ENCODE peak calls at places on chromosomes 12 and 14, in four cellular contexts. J is fibroblast of lung, D is bronchial epithelial cell, I is astrocyte. F is an unnamed sample.

GRCh38 chr14:30559638-30560071 is 697 bp downstream of the G2E3 start:
- DNase-seq in I (peak; percentile 74), D (peak; percentile 27), J (peak; percentile 39), F (peak; percentile 55)

GRCh38 chr12:31589896-31590729 is 823 bp downstream of the DENND5B start:
- DNase-seq in I (peak; percentile 49), D (peak; percentile 35), J (peak; percentile 65), F (peak; percentile 62)

GRCh38 chr14:99838555-99839193 is 45.5 kb downstream of the EML1 start:
- DNase-seq in I (peak; percentile 47), D (no peak), J (peak; percentile 13), F (peak; percentile 36)

GRCh38 chr12:68290126-68290525 is 36.7 kb upstream of the IL22 start:
- DNase-seq in D (no peak), I (peak; percentile 69), J (no peak), F (no peak)

GRCh38 chr12:116287850-116288301 is 10.4 kb upstream of the MED13L start:
- DNase-seq in I (no peak), D (no peak), J (peak; percentile 52), F (no peak)

GRCh38 chr14:76595266-76595665 is 166.0 kb upstream of the VASH1 start:
- DNase-seq in I (no peak), D (no peak), J (no peak), F (no peak)

GRCh38 chr14:50230601-50231474 is 540 bp downstream of the SOS2 start:
- DNase-seq in J (peak; percentile 77), D (peak; percentile 92), I (peak; percentile 45), F (peak; percentile 87)

GRCh38 chr14:21042918-21043317 is 756 bp downstream of the RNASE7 start:
- DNase-seq in I (no peak), D (peak; percentile 27), J (no peak), F (no peak)

GRCh38 chr12:51011960-51012359 is 14.2 kb downstream of the SLC11A2 start:
- DNase-seq in J (no peak), D (peak; percentile 15), I (no peak), F (no peak)

GRCh38 chr12:117159674-117160073 is 30.6 kb downstream of the FBXO21 start:
- DNase-seq in J (no peak), D (no peak), I (no peak), F (no peak)

GRCh38 chr12:62247646-62248045 is 12.6 kb upstream of the USP15 start:
- DNase-seq in D (no peak), J (no peak), I (no peak), F (no peak)

GRCh38 chr12:62250671-62251608 is 9.3 kb upstream of the USP15 start:
- DNase-seq in D (peak; percentile 74), I (peak; percentile 52), J (peak; percentile 43), F (peak; percentile 82)

GRCh38 chr12:62249419-62249818 is 10.8 kb upstream of the USP15 start:
- DNase-seq in J (no peak), D (no peak), I (no peak), F (no peak)

GRCh38 chr12:62247242-62247641 is 13.0 kb upstream of the USP15 start:
- DNase-seq in I (no peak), J (no peak), D (no peak), F (no peak)

GRCh38 chr12:62248873-62249272 is 11.3 kb upstream of the USP15 start:
- DNase-seq in D (no peak), I (peak; percentile 46), J (no peak), F (peak; percentile 51)
- TF ChIP-seq CTCF in D (no peak), I (no peak), J (no peak), F (no peak)

GRCh38 chr12:124506145-124506831 is 61.1 kb downstream of the NCOR2 start:
- DNase-seq in D (no peak), I (peak; percentile 70), J (no peak), F (peak; percentile 92)
- H3K4me3 ChIP-seq in D (no peak overlapping the region), I (no peak overlapping the region), J (no peak overlapping the region), F (peak overlapping the region; percentile 15)

GRCh38 chr14:25430808-25431207 is 380.9 kb upstream of the STXBP6 start:
- DNase-seq in J (no peak), D (no peak), I (no peak), F (no peak)

GRCh38 chr14:25436906-25437305 is 387.0 kb upstream of the STXBP6 start:
- DNase-seq in J (no peak), D (no peak), I (no peak), F (no peak)

DNA sequence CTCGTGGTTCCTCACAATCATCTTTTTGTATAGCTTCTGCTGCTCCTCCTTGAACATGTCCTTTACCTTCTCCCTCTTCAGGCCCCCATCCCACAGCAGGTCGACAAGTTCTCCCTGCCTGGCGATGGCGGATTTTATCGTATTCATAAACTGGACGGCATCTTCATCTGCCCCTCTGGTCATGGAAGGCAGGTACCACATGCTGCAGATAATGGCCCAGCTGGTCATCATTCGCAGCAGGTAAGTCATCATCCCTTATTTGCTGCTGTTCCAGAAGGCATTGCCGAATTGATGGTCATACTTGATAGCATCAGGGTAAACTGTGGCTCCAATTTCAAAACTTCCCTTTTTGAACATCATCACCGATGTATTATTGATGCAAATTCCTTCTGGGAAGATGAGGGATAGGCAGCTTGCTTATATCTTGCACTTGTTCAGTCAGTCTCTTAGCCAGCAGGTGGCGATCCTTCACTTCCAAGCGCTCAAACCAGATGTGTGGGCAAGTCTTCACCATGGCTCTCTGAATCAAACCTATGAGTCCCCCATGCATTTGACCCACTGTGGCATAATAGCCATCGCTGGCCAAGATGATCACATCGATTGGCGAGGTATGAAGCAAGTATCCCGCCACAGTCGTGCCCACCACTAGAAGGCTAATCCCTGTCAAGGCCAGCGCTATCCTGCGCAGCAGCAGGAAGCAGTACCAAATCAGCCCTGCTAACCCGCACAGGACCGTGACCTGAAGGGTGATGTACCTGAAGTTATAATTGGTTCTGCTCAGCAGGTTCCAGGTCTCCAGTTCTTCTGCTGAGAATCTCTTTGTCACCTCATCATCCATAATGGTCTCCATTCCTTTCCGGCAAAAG is 381.5 kb upstream of the STXBP6 start:
- DNase-seq in D (peak; percentile 1), J (no peak), I (no peak), F (peak; percentile 1)
- TF ChIP-seq CTCF in D (no peak), J (no peak), I (no peak), F (no peak)

GRCh38 chr12:48980389-48980952 is 2.3 kb downstream of the WNT1 start:
- DNase-seq in D (no peak), I (no peak), J (no peak), F (no peak)
- H3K4me3 ChIP-seq in D (no peak overlapping the region), I (no peak overlapping the region), J (no peak overlapping the region), F (no peak overlapping the region)

GRCh38 chr14:59026086-59026485 is 162.4 kb upstream of the DAAM1 start:
- DNase-seq in D (no peak), J (no peak), I (peak; percentile 39), F (no peak)

GRCh38 chr14:59020382-59020781 is 168.1 kb upstream of the DAAM1 start:
- DNase-seq in I (peak; percentile 8), D (peak; percentile 38), J (peak; percentile 51), F (peak; percentile 43)

GRCh38 chr14:59018978-59019377 is 169.5 kb upstream of the DAAM1 start:
- DNase-seq in D (no peak), I (no peak), J (no peak), F (peak; percentile 22)

GRCh38 chr14:59018460-59018859 is 170.0 kb upstream of the DAAM1 start:
- DNase-seq in D (no peak), J (no peak), I (no peak), F (no peak)

DNA sequence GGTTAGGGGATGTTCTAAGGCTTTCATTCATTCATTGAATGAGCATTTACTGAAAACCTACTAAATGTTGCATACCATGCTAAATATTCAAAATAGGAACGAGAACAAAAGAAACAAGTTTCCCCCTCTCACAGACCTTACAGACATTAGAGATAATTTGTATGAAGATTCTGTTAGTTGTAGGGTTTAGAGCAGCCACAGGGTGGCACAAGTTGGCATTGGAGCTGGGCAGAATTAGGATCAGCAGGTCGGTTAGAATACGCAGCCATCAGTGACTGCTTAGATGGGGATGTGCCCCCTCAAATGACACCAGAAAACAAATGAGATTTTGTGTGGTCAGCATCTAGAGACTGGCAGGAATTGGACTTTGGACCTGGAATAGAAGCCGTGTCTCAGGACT is 166.3 kb upstream of the DAAM1 start:
- DNase-seq in I (no peak), J (no peak), D (peak; percentile 29), F (no peak)
- TF ChIP-seq CTCF in I (no peak), J (no peak), D (peak; percentile 41), F (no peak)

DNA sequence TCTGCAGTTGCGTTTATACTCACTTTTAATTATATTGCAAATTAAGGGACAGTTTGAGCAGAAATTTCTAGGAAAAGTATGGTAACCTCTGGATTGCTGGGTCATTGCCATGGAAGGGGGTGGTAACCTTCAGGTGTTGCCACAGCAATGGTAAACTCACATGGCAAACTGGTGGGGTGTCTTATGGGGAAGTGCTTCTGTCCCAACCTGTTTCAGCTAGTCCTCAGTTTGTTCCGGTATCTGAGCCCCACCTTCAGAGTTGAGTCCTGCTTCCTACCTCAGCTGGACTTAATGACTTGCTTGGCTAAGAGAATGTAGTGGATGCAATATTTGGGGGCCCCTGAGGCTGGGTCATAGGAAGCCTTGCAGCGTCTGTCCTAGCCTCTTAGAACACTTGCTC is 7.3 kb upstream of the CLMN start:
- DNase-seq in D (peak; percentile 85), I (no peak), J (no peak), F (no peak)
- H3K4me3 ChIP-seq in D (no peak overlapping the region), I (no peak overlapping the region), J (no peak overlapping the region), F (no peak overlapping the region)

GRCh38 chr12:109946505-109946904 is 46.4 kb downstream of the TCHP start:
- DNase-seq in I (peak; percentile 38), D (peak; percentile 18), J (no peak), F (no peak)

GRCh38 chr12:109947511-109947910 is 47.4 kb downstream of the TCHP start:
- DNase-seq in J (peak; percentile 54), I (peak; percentile 91), D (no peak), F (peak; percentile 83)

GRCh38 chr12:109949089-109949488 is 47.1 kb downstream of the GIT2 start:
- DNase-seq in I (peak; percentile 80), J (peak; percentile 75), D (no peak), F (peak; percentile 67)

GRCh38 chr12:109946913-109947312 is 46.8 kb downstream of the TCHP start:
- DNase-seq in I (no peak), D (no peak), J (no peak), F (no peak)

GRCh38 chr12:109948382-109948781 is 47.8 kb downstream of the GIT2 start:
- DNase-seq in I (no peak), J (no peak), D (no peak), F (no peak)
- TF ChIP-seq CTCF in I (no peak), J (no peak), D (no peak), F (no peak)

GRCh38 chr12:56017181-56017580 is 3.7 kb upstream of the IKZF4 start:
- DNase-seq in D (no peak), I (no peak), J (no peak), F (no peak)

GRCh38 chr12:56021882-56022497 is 1.1 kb downstream of the IKZF4 start:
- DNase-seq in I (no peak), D (no peak), J (peak; percentile 22), F (no peak)

DNA sequence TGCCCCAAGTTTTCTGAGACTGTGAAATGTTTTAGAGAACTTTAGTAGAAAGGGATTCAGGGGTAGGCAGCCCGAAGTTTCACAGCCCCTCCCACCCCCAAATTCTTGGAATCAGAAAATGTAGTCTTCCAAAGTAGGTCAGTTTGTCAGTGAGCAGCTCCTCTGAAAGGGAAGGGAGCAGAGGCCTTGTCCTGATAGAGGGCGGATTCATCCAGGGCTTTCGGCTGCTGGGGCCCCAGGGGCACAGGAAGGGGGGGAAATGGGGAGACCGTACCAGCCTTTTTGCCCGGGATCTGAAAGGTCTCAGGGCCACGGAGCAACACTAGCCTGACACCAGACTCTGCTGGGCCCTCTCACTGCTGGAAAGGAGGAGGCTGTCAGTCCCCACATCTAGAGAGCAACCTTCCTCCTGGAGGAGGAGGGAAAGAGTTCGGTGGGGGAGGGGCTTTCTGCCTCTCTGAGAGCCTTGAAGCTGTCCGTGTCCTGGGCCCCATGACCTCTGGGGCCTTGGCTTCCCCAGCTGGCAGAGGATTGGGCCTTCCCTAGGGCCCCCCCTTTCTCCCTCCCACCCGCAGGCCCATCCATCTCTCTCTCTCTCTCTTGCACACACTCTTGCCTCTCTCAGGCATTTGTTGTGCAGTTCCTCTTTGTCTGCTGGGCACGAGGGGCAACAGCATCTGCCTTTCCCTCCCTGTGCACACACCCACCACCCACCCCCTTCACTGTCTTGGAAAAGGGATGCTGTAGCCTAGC is at the start of gene IKZF4:
- DNase-seq in D (no peak), J (peak; percentile 94), I (no peak), F (peak; percentile 85)
- H3K4me3 ChIP-seq in D (no peak within 1 kb of the TSS), J (peak within 1 kb of the TSS; percentile 51), I (peak within 1 kb of the TSS; percentile 37), F (peak within 1 kb of the TSS; percentile 52)

F was measured in fibroblast of villous mesenchyme.